ENCODE peak calls at places on chromosomes 13 and 19, in nine cellular contexts. G is B cell; U is stimulated activated CD8-positive, alpha-beta memory T cell treated with anti-CD3 and anti-CD28 coated beads, Interleukin-2, amount 100 ng/mL, for 1 hour; W is endothelial cell; J is activated T-cell treated with anti-CD3 and anti-CD28 coated beads, Interleukin-2, amount 50 U/mL, for 72 hours; V is amygdala; Q is astrocyte of the spinal cord; O is fibroblast of lung; S is fibroblast of pulmonary artery. C is an unnamed sample.

GRCh38 chr19:53432088-53432661 is 391 bp downstream of the ZNF761 start:
- DNase-seq in J (no peak), W (peak), S (peak), O (peak), Q (no peak), V (no peak), G (no peak), U (no peak), C (peak)

GRCh38 chr13:80047406-80047805 is 293.5 kb downstream of the SPRY2 start:
- DNase-seq in V (no peak), Q (peak), S (peak), G (no peak), J (no peak), U (no peak), O (peak), W (no peak), C (no peak)

GRCh38 chr19:12783226-12783848 is 7.9 kb upstream of the JUNB start:
- DNase-seq in W (no peak), V (no peak), O (no peak), J (no peak), G (peak), U (no peak), S (no peak), Q (no peak), C (no peak)

GRCh38 chr13:103539265-103539664 is 473.0 kb upstream of the SLC10A2 start:
- DNase-seq in V (no peak), J (no peak), S (no peak), O (no peak), U (no peak), G (no peak), W (peak), Q (no peak), C (no peak)

GRCh38 chr13:44125943-44126469 is 246.3 kb downstream of the LACC1 start:
- DNase-seq in S (no peak), O (peak), J (no peak), V (no peak), Q (peak), U (no peak), W (no peak), G (no peak), C (no peak)

GRCh38 chr13:110629735-110630134 is 14.4 kb downstream of the NAXD start:
- DNase-seq in O (no peak), J (peak), V (no peak), U (no peak), Q (no peak), W (no peak), S (no peak), G (no peak), C (no peak)

GRCh38 chr19:33296473-33297060 is 5.8 kb downstream of the CEBPA start:
- DNase-seq in V (no peak), S (no peak), W (no peak), J (no peak), U (no peak), O (no peak), Q (no peak), G (no peak), C (peak)

GRCh38 chr19:8880864-8881488 is 48.8 kb downstream of the MBD3L1 start:
- DNase-seq in U (no peak), O (no peak), Q (no peak), S (no peak), G (no peak), W (no peak), V (no peak), J (no peak), C (no peak)

GRCh38 chr19:45779231-45780145 is 2.8 kb downstream of the DMPK start:
- DNase-seq in G (peak), O (no peak), S (peak), V (no peak), W (peak), U (peak), J (peak), Q (peak), C (peak)

GRCh38 chr19:16283103-16283469 is 41.5 kb upstream of the KLF2 start:
- DNase-seq in O (peak), V (no peak), G (no peak), U (no peak), S (no peak), W (no peak), Q (no peak), J (no peak), C (no peak)

GRCh38 chr19:39677931-39678889 is 22.5 kb downstream of the LGALS16 start:
- DNase-seq in V (no peak), S (peak), J (no peak), Q (no peak), W (no peak), O (no peak), U (no peak), G (no peak), C (no peak)

GRCh38 chr19:5503598-5503997 is 48.4 kb downstream of the ZNRF4 start:
- DNase-seq in G (no peak), W (no peak), U (no peak), V (no peak), S (no peak), Q (no peak), O (no peak), J (no peak), C (no peak)

GRCh38 chr13:95154441-95154886 is 146.8 kb downstream of the ABCC4 start:
- DNase-seq in S (peak), G (no peak), V (no peak), O (peak), Q (no peak), J (no peak), U (no peak), W (no peak), C (no peak)

C was measured in spleen.